ENCODE peak calls at places on chromosomes 11 and 22, in five cellular contexts. P is foreskin fibroblast, J is activated T-helper 1 cell treated with Interleukin-2 at 50 U/mL for 16 hours, F is NT2/D1, D is iPS DF 6.9. L is an unnamed sample.

GRCh38 chr11:118341749-118342489 is 586 bp downstream of the CD3D start:
- DNase-seq in D (no peak), F (no peak), J (no peak), P (no peak), L (no peak)

GRCh38 chr11:32433249-32434115 is 1.9 kb downstream of the WT1 start:
- DNase-seq in F (no peak), P (no peak), D (no peak), J (no peak), L (no peak)

GRCh38 chr22:38133331-38133730 is 22.8 kb upstream of the BAIAP2L2 start:
- DNase-seq in J (no peak), P (no peak), F (no peak), D (no peak), L (no peak)

GRCh38 chr11:79108851-79109250 is 332.0 kb downstream of the TENM4 start:
- DNase-seq in P (peak), F (no peak), J (no peak), D (no peak), L (no peak)

GRCh38 chr11:29256580-29256979 is 760.2 kb downstream of the KCNA4 start:
- DNase-seq in F (no peak), P (no peak), J (no peak), D (no peak), L (no peak)

GRCh38 chr11:10926801-10927200 is 68.9 kb upstream of the ZBED5 start:
- DNase-seq in P (no peak), D (no peak), F (no peak), J (no peak), L (no peak)

GRCh38 chr22:44026066-44026629 is 2.0 kb downstream of the PARVB start:
- DNase-seq in J (no peak), F (no peak), D (no peak), P (no peak), L (no peak)

GRCh38 chr11:16528639-16529038 is 172.3 kb upstream of the SOX6 start:
- DNase-seq in D (no peak), F (no peak), P (no peak), J (no peak), L (no peak)

GRCh38 chr11:34345991-34346480 is 11.8 kb downstream of the ABTB2 start:
- DNase-seq in P (no peak), D (no peak), F (no peak), J (no peak), L (no peak)

L was measured in T-helper 17 cell.